ENCODE peak calls at places on chromosomes 5 and 9, in eight cellular contexts. M, K, D, S, U, A, C and Y are unnamed samples.

GRCh38 chr9:8332871-8333270 is 533.3 kb upstream of the DMAC1 start:
- DNase-seq in M (no peak), K (no peak), D (no peak), S (no peak), U (no peak), A (no peak), C (no peak), Y (no peak)

GRCh38 chr5:107223066-107223465 is 447.7 kb downstream of the EFNA5 start:
- DNase-seq in M (no peak), K (no peak), D (no peak), S (no peak), U (no peak), A (no peak), C (no peak), Y (no peak)

GRCh38 chr9:2389404-2389803 is 232.2 kb upstream of the VLDLR start:
- DNase-seq in M (no peak), K (no peak), D (no peak), S (no peak), U (no peak), A (no peak), C (no peak), Y (no peak)

GRCh38 chr9:116193636-116194035 is 40.0 kb downstream of the PAPPA start:
- DNase-seq in M (peak), K (no peak), D (no peak), S (no peak), U (no peak), A (no peak), C (no peak), Y (peak)

GRCh38 chr5:31193591-31194457 is at the start of gene CDH6:
- DNase-seq in M (peak), K (no peak), D (no peak), S (no peak), U (peak), A (no peak), C (no peak), Y (no peak)

GRCh38 chr5:76169536-76169935 is 86.4 kb downstream of the SV2C start:
- DNase-seq in M (no peak), K (no peak), D (no peak), S (no peak), U (no peak), A (no peak), C (no peak), Y (no peak)

GRCh38 chr9:89021154-89021803 is 30.0 kb downstream of the S1PR3 start:
- DNase-seq in M (peak), K (peak), D (no peak), S (no peak), U (peak), A (peak), C (no peak), Y (peak)

GRCh38 chr9:28762167-28762566 is 1188.9 kb upstream of the C9orf72 start:
- DNase-seq in M (no peak), K (no peak), D (no peak), S (no peak), U (no peak), A (no peak), C (no peak), Y (no peak)

GRCh38 chr9:83422512-83422911 is 115.7 kb downstream of the FRMD3 start:
- DNase-seq in M (no peak), K (no peak), D (no peak), S (no peak), U (no peak), A (no peak), C (no peak), Y (no peak)

GRCh38 chr5:148336704-148337435 is 1.5 kb downstream of the SPINK9 start:
- DNase-seq in M (no peak), K (no peak), D (no peak), S (no peak), U (no peak), A (no peak), C (no peak), Y (no peak)

GRCh38 chr9:118961857-118962256 is 407.4 kb downstream of the BRINP1 start:
- DNase-seq in M (peak), K (no peak), D (no peak), S (no peak), U (no peak), A (no peak), C (no peak), Y (peak)

DNA sequence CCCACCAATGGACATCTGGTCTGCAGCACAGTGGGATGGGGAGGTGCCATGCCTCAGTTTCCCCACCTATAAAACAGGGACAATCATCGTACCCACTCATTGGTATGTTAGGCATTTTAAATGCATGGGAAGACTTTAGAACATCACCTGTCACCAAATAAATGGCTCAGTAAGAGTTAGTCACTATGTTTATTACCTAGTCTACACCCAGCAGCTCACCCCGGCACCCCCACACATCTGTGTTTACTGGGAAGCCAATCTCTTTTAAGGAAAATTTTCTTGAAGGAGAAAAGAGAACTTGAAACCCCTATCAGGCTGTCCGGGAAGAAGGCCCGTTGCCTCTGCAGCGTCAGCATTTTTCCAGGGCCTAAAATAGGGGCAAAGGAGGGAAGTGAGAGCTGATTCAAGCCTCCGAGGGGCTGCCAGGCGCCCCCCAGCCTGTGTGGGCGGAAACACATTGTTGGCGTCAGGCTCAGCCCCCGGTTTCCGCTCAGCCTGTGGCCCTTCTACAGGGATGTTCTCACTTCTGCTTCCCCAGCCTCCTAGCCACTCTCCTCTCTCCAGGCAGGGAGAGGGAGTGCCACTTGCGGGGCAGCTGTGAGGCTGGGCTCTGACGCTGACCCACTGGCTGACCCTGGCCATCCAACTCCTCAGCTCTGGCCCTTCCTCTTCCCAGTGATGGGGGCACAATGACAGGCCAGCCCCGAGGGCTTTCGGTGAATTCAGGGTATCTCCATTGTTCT is 4.6 kb downstream of the CSF1R start:
- DNase-seq in M (peak), K (no peak), D (peak), S (no peak), U (peak), A (peak), C (peak), Y (no peak)
- TF ChIP-seq POLR2A in M (no peak), K (no peak), D (no peak), S (no peak), U (no peak), A (no peak), C (peak), Y (no peak)

DNA sequence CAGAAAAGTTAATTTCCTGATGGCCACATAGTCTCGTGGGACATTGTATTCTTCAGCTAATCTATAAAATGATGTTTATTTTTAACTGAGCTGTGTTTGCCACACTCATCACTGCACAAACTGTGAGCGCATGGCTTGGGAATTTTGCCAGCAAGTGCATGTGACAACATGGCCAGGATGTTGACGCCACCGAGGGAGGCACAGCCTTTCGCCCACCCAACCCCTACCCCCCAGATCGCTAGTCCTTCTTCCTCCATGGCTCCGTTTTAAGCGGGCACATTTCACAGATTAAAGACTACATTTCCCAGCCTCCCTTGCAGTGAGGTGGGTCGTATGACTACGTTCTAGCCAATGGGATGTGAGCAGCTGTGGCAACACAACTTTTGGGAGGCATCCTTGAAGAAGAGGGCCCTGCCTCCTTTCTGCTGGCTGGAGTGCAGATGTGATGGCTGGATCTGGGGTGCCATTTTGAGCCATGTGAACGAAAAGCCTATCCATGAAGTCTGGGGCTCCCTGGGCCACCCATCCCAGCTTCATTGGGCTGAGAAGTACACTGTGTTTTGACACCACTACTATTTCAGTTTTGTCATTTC is 7.9 kb downstream of the NRARP start:
- DNase-seq in M (peak), K (no peak), D (no peak), S (peak), U (no peak), A (peak), C (no peak), Y (peak)
- TF ChIP-seq POLR2A in M (no peak), K (no peak), D (no peak), S (no peak), U (no peak), A (peak), C (no peak), Y (no peak)

DNA sequence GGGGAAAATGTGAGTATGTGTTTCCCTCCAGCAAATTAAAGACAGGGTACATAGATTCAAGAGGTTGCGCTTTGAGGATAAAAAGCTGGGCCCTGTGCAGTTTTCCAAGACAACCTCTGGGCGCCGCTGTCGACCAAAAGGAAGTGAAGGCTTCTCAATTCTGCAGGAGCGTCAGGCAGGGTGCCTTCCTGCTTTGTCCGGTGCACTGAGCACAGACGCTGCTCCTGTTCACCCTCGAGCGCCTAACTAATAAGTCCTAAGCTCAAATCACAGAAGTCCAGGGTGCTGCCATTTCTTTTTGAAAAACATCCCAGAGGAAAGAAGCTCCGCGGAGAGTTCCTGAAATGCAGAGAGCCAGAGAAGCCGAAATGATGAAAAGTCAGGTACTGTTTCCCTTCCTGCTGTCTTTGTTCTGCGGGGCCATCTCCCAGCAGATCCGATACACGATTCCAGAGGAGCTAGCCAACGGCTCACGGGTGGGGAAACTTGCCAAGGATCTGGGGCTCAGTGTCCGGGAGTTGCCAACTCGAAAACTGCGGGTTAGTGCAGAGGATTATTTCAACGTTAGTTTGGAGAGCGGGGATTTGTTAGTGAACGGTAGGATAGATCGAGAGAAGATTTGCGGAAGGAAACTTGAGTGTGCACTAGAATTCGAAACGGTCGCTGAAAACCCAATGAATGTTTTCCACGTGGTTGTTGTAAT is at the start of gene PCDHGB1:
- DNase-seq in M (peak), K (no peak), D (no peak), S (peak), U (peak), A (no peak), C (peak), Y (peak)
- TF ChIP-seq POLR2A in M (no peak), K (no peak), D (no peak), S (peak), U (no peak), A (no peak), C (no peak), Y (no peak)

DNA sequence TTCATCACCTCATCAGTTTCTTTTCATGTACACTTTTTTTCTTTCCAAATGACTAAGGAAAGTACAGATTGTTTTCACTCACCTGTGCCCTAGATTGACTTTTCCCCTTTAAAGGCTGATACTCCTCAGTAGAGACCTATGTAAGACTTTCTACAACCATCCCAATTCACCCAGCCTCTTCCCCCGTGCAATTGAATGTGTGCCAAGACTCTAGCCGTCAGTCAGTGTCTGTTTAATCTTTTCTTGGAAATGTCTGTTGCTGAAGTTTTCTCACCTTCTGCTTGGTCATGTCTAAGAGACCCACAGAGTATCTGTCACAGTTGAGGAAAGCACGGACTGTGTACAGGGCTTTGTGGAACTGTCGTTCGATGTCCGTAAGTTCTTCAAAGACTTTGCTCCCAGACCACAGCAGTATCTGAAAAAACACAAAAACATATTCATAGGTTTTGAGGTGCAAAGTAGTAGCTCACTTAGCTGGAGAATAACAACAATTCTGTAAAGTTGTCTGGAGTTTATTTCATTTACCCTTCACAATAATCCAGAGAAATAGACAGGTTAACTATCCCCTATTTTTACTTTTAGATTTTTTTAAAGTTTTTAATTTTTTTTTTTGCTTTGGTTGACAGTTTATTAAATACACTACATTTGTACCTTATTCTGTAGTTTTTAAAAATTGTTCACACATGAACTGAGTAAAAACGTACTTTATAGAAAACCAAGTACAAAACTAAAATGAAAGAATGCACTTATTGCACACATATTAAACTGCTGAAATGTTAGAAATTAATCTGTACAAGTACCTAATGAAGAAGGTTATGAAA is 13.6 kb downstream of the PDE6A start:
- DNase-seq in M (no peak), K (no peak), D (no peak), S (no peak), U (no peak), A (no peak), C (no peak), Y (no peak)
- TF ChIP-seq POLR2A in M (no peak), K (no peak), D (no peak), S (no peak), U (no peak), A (no peak), C (no peak), Y (no peak)

DNA sequence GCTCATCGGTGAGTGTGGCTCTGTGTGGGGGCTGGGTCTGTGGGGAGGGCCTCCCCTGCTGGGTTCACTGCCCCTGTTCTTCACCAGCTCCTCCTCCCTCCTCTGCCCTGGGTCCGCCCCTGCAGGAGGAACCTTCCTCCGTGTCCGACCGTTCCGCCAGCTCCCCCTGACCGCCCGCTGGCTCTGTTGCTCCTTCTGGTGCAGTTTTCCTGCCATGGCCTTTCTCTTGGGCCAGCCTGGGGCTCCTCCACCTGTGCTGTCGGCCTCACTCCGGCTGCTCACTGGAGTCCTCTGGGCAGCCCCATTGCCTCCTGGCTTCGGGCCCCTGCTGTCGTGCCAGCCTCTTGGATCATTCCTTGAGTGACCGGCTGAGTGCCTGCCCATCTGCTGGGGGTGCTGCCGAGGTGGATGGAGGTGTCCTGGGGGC is 12.3 kb downstream of the RNU6ATAC start:
- DNase-seq in M (no peak), K (no peak), D (no peak), S (no peak), U (no peak), A (no peak), C (no peak), Y (no peak)
- TF ChIP-seq POLR2A in M (no peak), K (no peak), D (no peak), S (no peak), U (no peak), A (no peak), C (no peak), Y (no peak)

GRCh38 chr9:96585426-96585825 is 34.2 kb downstream of the CDC14B start:
- DNase-seq in M (no peak), K (no peak), D (no peak), S (no peak), U (no peak), A (no peak), C (no peak), Y (no peak)
- TF ChIP-seq POLR2A in M (no peak), K (no peak), D (no peak), S (no peak), U (no peak), A (no peak), C (no peak), Y (no peak)

GRCh38 chr9:124291801-124292396 is 34.1 kb downstream of the NEK6 start:
- DNase-seq in M (no peak), K (no peak), D (no peak), S (peak), U (peak), A (peak), C (no peak), Y (no peak)
- TF ChIP-seq POLR2A in M (no peak), K (no peak), D (no peak), S (no peak), U (no peak), A (no peak), C (no peak), Y (no peak)

GRCh38 chr9:6006968-6007769 is 8.3 kb downstream of the RANBP6 start:
- DNase-seq in M (peak), K (peak), D (peak), S (peak), U (peak), A (peak), C (peak), Y (peak)

GRCh38 chr9:6007770-6008168 is 7.7 kb downstream of the RANBP6 start:
- DNase-seq in M (peak), K (peak), D (peak), S (peak), U (peak), A (peak), C (peak), Y (peak)

DNA sequence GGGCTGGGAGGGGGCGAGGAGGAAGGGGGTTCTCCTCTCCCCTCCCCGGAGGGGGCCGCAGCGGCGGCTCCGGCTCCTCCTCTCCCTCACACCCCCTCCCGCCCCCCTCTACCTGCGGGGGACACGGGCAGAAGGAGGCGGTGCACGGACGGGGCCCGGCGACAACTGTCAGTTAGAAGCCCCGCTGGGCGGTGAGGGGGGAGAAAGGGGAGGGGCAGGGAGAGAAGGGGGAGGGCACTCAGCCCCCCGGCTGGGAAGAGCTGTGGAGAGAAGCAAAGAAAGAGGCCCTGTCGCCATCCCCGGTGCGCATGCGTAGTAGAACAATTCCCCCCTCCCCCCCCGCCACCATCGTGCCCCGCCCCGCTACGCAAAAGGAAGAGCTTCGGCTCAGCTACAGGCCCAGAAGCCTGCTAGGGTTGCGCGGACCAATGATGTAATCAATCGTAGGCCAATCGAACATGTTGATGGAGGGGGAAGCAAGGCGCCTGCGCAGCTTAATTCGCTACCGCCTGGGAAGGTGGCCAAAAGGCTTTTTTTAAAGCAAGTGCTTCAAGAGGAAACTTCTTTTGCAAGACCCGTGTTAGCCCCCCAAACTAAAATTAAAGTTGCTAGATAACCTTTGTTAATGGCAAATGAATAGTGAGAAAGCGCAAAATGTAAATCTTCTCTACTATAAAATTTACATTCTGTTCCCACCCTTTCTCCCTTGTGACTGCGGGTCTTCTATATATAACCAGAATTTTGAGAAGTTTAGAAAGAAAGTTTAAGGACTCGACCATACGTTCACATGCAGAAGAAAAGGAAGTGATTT is 7.0 kb downstream of the RANBP6 start:
- DNase-seq in M (peak), K (peak), D (peak), S (peak), U (peak), A (peak), C (peak), Y (peak)
- TF ChIP-seq POLR2A in M (no peak), K (no peak), D (peak), S (peak), U (no peak), A (no peak), C (peak), Y (no peak)